ENCODE peak calls at places on chromosomes 4 and X, in four cellular contexts. M is AG08396, N is frontal cortex, U is NCI-H1436 treated with DMSO at 0.1 percent for 48 hours. A is an unnamed sample.

GRCh38 chr4:17577660-17578481 is 873 bp downstream of the LAP3 start:
- DNase-seq in M (peak; percentile 38), N (no peak), U (no peak), A (peak; percentile 57)

GRCh38 chr4:155592568-155593343 is 73.9 kb upstream of the GUCY1A1 start:
- DNase-seq in M (no peak), N (no peak), U (no peak), A (no peak)

GRCh38 chrX:41796050-41796449 is 72.1 kb downstream of the GPR82 start:
- DNase-seq in M (no peak), N (no peak), U (no peak), A (no peak)

GRCh38 chr4:120994521-120994920 is 72.0 kb upstream of the PRDM5 start:
- DNase-seq in M (no peak), N (no peak), U (no peak), A (no peak)

GRCh38 chrX:40612511-40612910 is 10.7 kb upstream of the MPC1L start:
- DNase-seq in M (no peak), N (no peak), U (no peak), A (no peak)

GRCh38 chr4:75511841-75512240 is 2.4 kb downstream of the RCHY1 start:
- DNase-seq in M (no peak), N (no peak), U (no peak), A (no peak)

GRCh38 chrX:109926118-109926517 is 76.8 kb upstream of the TMEM164 start:
- DNase-seq in M (no peak), N (no peak), U (no peak), A (no peak)

GRCh38 chrX:45795546-45795945 is 594.9 kb upstream of the DIPK2B start:
- DNase-seq in M (no peak), N (no peak), U (no peak), A (no peak)

GRCh38 chrX:136880003-136880451 is 498 bp downstream of the RBMX start:
- DNase-seq in M (peak; percentile 8), N (no peak), U (no peak), A (no peak)

GRCh38 chr4:7939377-7940108 is at the start of gene AFAP1:
- DNase-seq in M (peak; percentile 100), N (peak; percentile 99), U (no peak), A (peak; percentile 95)

GRCh38 chr4:127982445-127982844 is 17.2 kb downstream of the ABHD18 start:
- DNase-seq in M (no peak), N (no peak), U (no peak), A (no peak)

GRCh38 chrX:108511721-108512120 is 72.1 kb downstream of the COL4A5 start:
- DNase-seq in M (no peak), N (no peak), U (no peak), A (peak; percentile 12)

GRCh38 chrX:100812216-100813158 is 7.7 kb upstream of the CSTF2 start:
- DNase-seq in M (no peak), N (no peak), U (no peak), A (no peak)

GRCh38 chr4:110663738-110664444 is 41.0 kb upstream of the PITX2 start:
- DNase-seq in M (peak; percentile 11), N (no peak), U (no peak), A (peak; percentile 54)

GRCh38 chrX:31266172-31267076 is 194.6 kb upstream of the FTHL17 start:
- DNase-seq in M (peak; percentile 60), N (peak; percentile 52), U (no peak), A (no peak)

GRCh38 chrX:95346854-95347253 is 1337.8 kb upstream of the DIAPH2 start:
- DNase-seq in M (no peak), N (no peak), U (no peak), A (peak; percentile 0)

GRCh38 chr4:76212301-76212700 is 1.3 kb downstream of the SCARB2 start:
- DNase-seq in M (no peak), N (no peak), U (no peak), A (no peak)

GRCh38 chr4:52618795-52619590 is 40.1 kb downstream of the USP46 start:
- DNase-seq in M (no peak), N (no peak), U (no peak), A (no peak)

GRCh38 chr4:25088342-25088952 is 57.7 kb upstream of the LGI2 start:
- DNase-seq in M (peak; percentile 16), N (peak; percentile 37), U (no peak), A (no peak)

GRCh38 chrX:11406109-11406755 is 113.0 kb downstream of the AMELX start:
- DNase-seq in M (no peak), N (no peak), U (no peak), A (no peak)

GRCh38 chr4:22978656-22979055 is 285.9 kb downstream of the GBA3 start:
- DNase-seq in M (no peak), N (no peak), U (no peak), A (no peak)

GRCh38 chrX:48776818-48777439 is 9.5 kb upstream of the GATA1 start:
- DNase-seq in M (no peak), N (no peak), U (no peak), A (no peak)

GRCh38 chr4:2891294-2891693 is 47.6 kb downstream of the ADD1 start:
- DNase-seq in M (no peak), N (no peak), U (no peak), A (peak; percentile 37)

GRCh38 chrX:87140800-87141483 is 376.7 kb upstream of the KLHL4 start:
- DNase-seq in M (no peak), N (no peak), U (no peak), A (no peak)

GRCh38 chrX:15988661-15989603 is 134.3 kb upstream of the AP1S2 start:
- DNase-seq in M (peak; percentile 34), N (no peak), U (no peak), A (peak; percentile 84)

GRCh38 chr4:84218002-84218401 is 281.1 kb downstream of the NKX6-1 start:
- DNase-seq in M (no peak), N (no peak), U (no peak), A (no peak)

GRCh38 chr4:870951-871350 is 45.0 kb upstream of the CPLX1 start:
- DNase-seq in M (no peak), N (no peak), U (no peak), A (no peak)

GRCh38 chr4:153087671-153088194 is 116.5 kb upstream of the TRIM2 start:
- DNase-seq in M (no peak), N (no peak), U (no peak), A (no peak)

A was measured in foreskin fibroblast.